ENCODE peak calls at places on chromosome X, in four cellular contexts. V is left lung, X is tibial nerve, K is colonic mucosa. M is an unnamed sample. For H3K4me1, the result is how much of the 10 kb centered on the place peaks cover.

GRCh38 chrX:150236304-150236703 is 126.8 kb upstream of the MAMLD1 start:
- DNase-seq in X (no peak), V (no peak), K (peak), M (no peak)

GRCh38 chrX:3346436-3347329 is at the start of gene MXRA5:
- DNase-seq in K (no peak), V (no peak), X (no peak), M (no peak)

GRCh38 chrX:106783716-106784115 is 18.8 kb upstream of the TBC1D8B start:
- DNase-seq in V (no peak), K (no peak), X (no peak), M (no peak)

GRCh38 chrX:22373766-22374165 is 101.1 kb downstream of the CBLL2 start:
- DNase-seq in X (no peak), K (no peak), V (no peak), M (no peak)

GRCh38 chrX:13152511-13152868 is 108.1 kb upstream of the FAM9C start:
- DNase-seq in X (no peak), K (no peak), V (no peak), M (no peak)

GRCh38 chrX:33204889-33205288 is 6.5 kb downstream of the DMD start:
- DNase-seq in V (no peak), X (no peak), K (no peak), M (no peak)

GRCh38 chrX:45758738-45759397 is 558.2 kb upstream of the DIPK2B start:
- DNase-seq in X (no peak), V (no peak), K (no peak), M (no peak)

GRCh38 chrX:6660567-6661252 is 125.8 kb upstream of the VCX3A start:
- DNase-seq in K (no peak), V (no peak), X (no peak), M (no peak)

GRCh38 chrX:124462931-124463330 is 116.6 kb downstream of the SH2D1A start:
- DNase-seq in K (no peak), V (no peak), X (no peak), M (no peak)

GRCh38 chrX:46573331-46573895 is at the start of gene CHST7:
- DNase-seq in X (peak), K (peak), V (peak), M (peak)

GRCh38 chrX:36019164-36019563 is 99.6 kb downstream of the CFAP47 start:
- DNase-seq in X (no peak), V (no peak), K (peak), M (no peak)

GRCh38 chrX:74187211-74187610 is 116.8 kb upstream of the ZCCHC13 start:
- DNase-seq in X (no peak), V (no peak), K (no peak), M (no peak)

GRCh38 chrX:45774961-45775360 is 574.3 kb upstream of the DIPK2B start:
- DNase-seq in V (no peak), K (no peak), X (no peak), M (peak)

GRCh38 chrX:33183366-33183765 is 28.0 kb downstream of the DMD start:
- DNase-seq in K (peak), X (peak), V (no peak), M (peak)

GRCh38 chrX:65587616-65588526 is 53.3 kb upstream of the LAS1L start:
- DNase-seq in X (peak), K (peak), V (peak), M (peak)

GRCh38 chrX:20952180-20952579 is 422.0 kb upstream of the CNKSR2 start:
- DNase-seq in X (no peak), V (no peak), K (no peak), M (no peak)

DNA sequence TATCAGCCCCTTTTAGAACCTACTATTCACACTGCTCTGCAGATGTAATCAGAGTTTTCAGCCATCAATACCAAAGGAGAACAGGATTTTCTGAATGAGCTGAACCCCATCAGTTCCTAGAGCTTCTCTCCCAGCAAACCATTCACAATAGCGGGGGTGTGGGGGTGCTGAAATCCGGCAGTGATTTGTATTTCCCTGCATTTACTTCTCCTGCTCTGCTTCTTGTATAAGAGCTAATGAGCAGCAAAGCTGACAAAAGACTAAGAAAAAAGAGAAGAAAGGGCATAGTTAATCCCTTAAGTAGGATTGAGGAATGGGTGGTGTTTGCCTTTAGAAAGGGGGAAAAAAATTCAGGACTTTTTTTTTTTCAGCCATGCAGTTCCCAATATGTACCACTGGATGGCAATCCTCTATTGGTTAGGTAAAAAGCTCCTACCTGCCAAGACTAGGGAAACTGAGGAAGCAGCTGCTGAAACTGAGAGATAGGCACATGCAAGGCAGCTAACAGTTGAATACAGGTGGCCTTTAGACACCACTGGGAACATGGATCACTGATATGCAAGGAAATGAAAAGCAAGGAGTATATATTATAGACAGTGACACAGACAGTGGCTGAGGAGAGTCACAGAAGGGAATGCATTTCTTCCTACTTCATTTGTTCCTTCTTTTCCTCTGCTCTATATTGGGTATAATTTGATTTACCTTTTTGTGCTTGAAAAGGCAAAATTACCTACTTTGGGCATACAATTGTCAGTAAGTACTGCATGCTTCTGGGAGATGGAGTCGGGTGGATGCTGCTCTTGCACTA is 217.9 kb downstream of the HS6ST2 start:
- DNase-seq in X (no peak), K (no peak), V (no peak), M (no peak)
- TF ChIP-seq CTCF in X (no peak), K (peak), V (peak), M (no peak)

GRCh38 chrX:132037479-132037993 is 14.4 kb downstream of the STK26 start:
- DNase-seq in K (no peak), X (no peak), V (no peak), M (no peak)
- H3K4me1 ChIP-seq in K (under half), X (under half), V (under half), M (under half)

GRCh38 chrX:131366387-131366786 is 77.3 kb upstream of the IGSF1 start:
- DNase-seq in X (no peak), K (no peak), V (no peak), M (no peak)
- TF ChIP-seq CTCF in X (no peak), K (no peak), V (no peak), M (no peak)

DNA sequence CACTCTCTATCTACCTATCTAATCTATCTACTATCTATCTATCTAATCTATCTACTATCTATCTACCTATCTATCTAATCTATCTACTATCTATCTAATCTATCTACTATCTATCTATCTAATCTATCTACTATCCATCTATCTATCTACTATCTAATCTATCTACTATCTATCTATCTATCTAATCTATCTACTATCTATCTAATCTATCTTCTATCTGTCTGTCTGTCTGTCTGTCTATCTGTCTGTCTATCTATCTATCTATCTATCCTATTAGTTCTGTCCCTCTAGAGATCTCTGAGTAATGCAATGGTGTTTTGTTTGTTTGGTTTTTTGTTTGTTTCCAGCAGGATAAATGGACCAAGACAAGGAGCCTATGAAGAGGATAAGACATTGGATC is 9.4 kb upstream of the ASMTL start:
- DNase-seq in K (no peak), V (no peak), X (no peak), M (no peak)
- H3K4me1 ChIP-seq in K (under half), V (under half), X (under half), M (under half)

DNA sequence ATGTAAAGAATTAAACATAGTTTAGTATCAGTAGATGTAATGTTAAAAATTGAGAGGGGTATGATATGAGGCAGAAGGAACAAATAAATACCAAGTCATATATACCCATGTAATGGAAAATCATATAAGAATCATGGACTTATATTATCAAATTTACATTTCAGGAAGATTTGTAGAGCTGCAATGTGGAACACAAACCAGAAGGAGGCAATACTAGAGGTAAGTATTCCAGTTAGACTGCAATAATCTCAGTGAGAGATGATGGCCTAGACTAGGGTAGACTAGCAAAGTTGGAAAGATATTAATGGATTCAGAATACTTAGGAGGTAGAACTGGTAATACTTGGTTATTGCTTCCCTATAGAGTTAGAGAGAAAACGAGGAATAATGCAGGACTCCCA is 603.0 kb upstream of the KLHL4 start:
- DNase-seq in K (no peak), X (no peak), V (no peak), M (no peak)
- TF ChIP-seq CTCF in K (no peak), X (no peak), V (no peak), M (no peak)

DNA sequence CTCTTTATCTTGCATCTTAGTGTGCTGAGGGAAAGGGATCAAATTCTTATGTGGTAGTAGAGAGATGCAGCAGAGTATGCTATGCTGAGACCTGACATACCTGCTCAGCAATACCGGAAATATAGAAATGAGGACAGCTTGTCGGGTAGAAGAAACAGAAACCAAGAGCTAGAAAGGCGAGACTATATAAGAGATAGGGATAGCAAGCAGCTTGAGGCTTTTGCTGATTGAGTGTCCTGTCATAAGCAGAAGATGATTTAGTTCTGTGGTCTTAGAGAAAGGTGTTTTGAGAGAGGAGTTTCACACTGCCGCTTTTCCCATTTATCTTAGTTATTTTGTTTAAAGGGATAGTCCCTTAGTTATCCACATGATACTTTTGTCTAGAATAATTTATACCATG is 31.7 kb downstream of the USP9X start:
- DNase-seq in V (no peak), K (no peak), X (no peak), M (no peak)
- H3K4me1 ChIP-seq in V (under half), K (under half), X (under half), M (under half)

DNA sequence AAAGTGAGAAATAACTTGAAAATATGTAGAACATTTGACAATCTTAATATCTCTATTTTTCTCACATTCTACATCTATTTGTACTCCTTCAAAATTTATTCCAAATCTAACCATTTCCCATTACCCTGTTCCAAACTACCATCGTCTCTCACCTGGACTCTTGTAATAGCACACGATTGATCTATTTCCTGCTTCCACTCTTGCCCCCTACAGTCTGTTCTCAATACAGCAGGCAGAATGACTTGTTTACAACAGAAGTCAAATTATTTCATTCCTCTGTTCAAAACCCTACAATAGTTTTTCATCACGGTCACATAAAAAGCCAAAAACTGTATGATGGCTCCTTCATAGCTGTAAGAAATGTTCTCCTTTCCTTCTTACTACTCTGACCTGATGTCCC is 21.1 kb upstream of the LUZP4 start:
- DNase-seq in V (no peak), X (no peak), K (no peak), M (no peak)
- TF ChIP-seq CTCF in V (peak), X (no peak), K (peak), M (no peak)

M was measured in tibial artery.